ENCODE peak calls at places on chromosomes 13 and 19, in ten cellular contexts. I is heart right ventricle; X is GM23248; L is astrocyte of the cerebellum; S is naive thymus-derived CD4-positive, alpha-beta T cell; F is fibroblast of the aortic adventitia; A is A673; U is suprapubic skin; C is thoracic aorta; H is coronary artery. V is an unnamed sample.

GRCh38 chr19:3804429-3804828 is 18.2 kb upstream of the MATK start:
- DNase-seq in A (no peak), L (no peak), F (no peak), U (no peak), H (no peak), C (no peak), S (no peak), I (no peak), X (no peak), V (no peak)

GRCh38 chr13:50843256-50844043 is at the start of gene DLEU7:
- DNase-seq in A (no peak), S (no peak), F (no peak), L (no peak), U (no peak), H (no peak), X (no peak), C (no peak), I (peak), V (no peak)

GRCh38 chr19:31066385-31066784 is 282.9 kb downstream of the TSHZ3 start:
- DNase-seq in S (no peak), X (peak), I (no peak), F (no peak), H (no peak), L (peak), U (no peak), C (no peak), A (peak), V (peak)

GRCh38 chr19:29887498-29887897 is 54.5 kb upstream of the URI1 start:
- DNase-seq in L (no peak), H (peak), S (no peak), A (no peak), U (no peak), C (no peak), F (peak), I (no peak), X (peak), V (no peak)

GRCh38 chr19:10852098-10852800 is 4.0 kb downstream of the C19orf38 start:
- DNase-seq in X (peak), A (no peak), H (no peak), I (no peak), C (no peak), S (no peak), F (peak), L (no peak), U (no peak), V (no peak)

GRCh38 chr13:42279080-42279479 is 7.1 kb downstream of the AKAP11 start:
- DNase-seq in I (no peak), C (no peak), F (no peak), H (no peak), A (no peak), U (no peak), X (peak), L (no peak), S (no peak), V (no peak)

GRCh38 chr13:98171806-98172569 is 5.1 kb downstream of the RNF113B start:
- DNase-seq in H (no peak), X (peak), A (peak), F (peak), S (no peak), L (no peak), C (no peak), I (peak), U (no peak), V (no peak)

GRCh38 chr13:113671066-113672001 is 4.3 kb downstream of the GRK1 start:
- DNase-seq in X (no peak), U (peak), I (no peak), L (no peak), F (no peak), S (no peak), H (peak), A (no peak), C (no peak), V (no peak)

GRCh38 chr13:99276706-99277105 is 18.5 kb upstream of the GPR18 start:
- DNase-seq in X (no peak), A (no peak), I (no peak), U (no peak), C (no peak), H (no peak), F (no peak), L (no peak), S (no peak), V (no peak)

GRCh38 chr13:25180795-25181537 is 8.9 kb upstream of the AMER2 start:
- DNase-seq in A (peak), L (no peak), S (no peak), F (no peak), I (no peak), X (no peak), C (no peak), U (no peak), H (no peak), V (no peak)

GRCh38 chr13:20998649-20999415 is 62.6 kb downstream of the LATS2 start:
- DNase-seq in L (no peak), U (no peak), I (no peak), S (no peak), F (no peak), C (no peak), A (no peak), X (no peak), H (no peak), V (no peak)

GRCh38 chr19:38735257-38735686 is 9.0 kb downstream of the CAPN12 start:
- DNase-seq in S (peak), I (peak), A (no peak), L (no peak), C (no peak), F (no peak), U (no peak), H (peak), X (no peak), V (no peak)

GRCh38 chr19:38737297-38737865 is 6.9 kb downstream of the CAPN12 start:
- DNase-seq in F (no peak), U (no peak), X (no peak), A (no peak), S (no peak), I (no peak), H (no peak), C (no peak), L (no peak), V (no peak)

GRCh38 chr19:38737921-38738731 is 6.1 kb downstream of the CAPN12 start:
- DNase-seq in I (no peak), H (no peak), S (no peak), C (no peak), X (no peak), L (no peak), U (no peak), F (no peak), A (no peak), V (no peak)

GRCh38 chr19:38736036-38736412 is 8.2 kb downstream of the CAPN12 start:
- DNase-seq in L (no peak), X (peak), S (peak), I (peak), C (no peak), H (peak), A (no peak), U (no peak), F (no peak), V (no peak)

DNA sequence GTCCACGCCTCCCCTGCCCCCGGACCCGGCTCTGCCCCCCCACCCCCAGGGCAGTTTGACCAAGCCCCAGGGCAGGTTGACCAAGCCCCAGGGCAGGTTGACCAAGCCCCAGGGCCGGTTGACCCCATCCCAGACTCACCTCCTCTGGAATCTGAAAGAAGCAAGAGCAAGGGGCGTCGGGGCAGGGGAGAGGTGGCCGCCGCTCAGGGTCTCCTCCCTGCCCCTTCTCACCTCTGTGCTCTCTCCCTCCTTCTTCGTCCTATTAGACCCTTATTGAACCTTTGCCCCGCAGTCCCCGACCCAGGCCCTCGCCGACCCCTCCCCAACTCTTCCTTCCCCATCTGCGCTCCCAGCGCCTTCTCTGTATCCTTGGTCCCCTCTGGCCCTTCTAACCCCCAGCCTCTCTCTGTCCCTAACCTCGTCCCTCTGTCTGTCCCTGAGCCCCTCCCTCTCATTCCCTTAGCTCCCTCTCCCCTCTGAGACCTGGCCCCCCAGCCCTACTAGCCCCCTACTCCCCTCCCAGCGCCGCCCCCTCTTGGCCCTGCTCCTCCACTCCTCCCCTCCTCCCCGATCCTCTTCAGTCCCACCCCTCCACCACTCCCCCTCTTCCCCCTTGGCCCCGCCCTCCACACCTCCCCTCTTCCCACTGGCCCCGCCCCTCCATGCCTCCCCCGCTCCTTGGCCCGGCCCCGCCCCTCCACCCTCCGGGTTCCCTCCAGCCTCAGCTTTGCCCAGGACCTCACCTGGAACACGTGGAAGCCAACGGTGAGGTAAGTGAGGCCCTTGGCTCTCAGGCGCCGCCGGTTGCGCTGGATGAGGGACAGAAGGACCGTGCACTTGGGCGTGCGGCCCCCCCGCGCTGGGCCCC is 7.6 kb downstream of the CAPN12 start:
- DNase-seq in C (no peak), H (no peak), S (peak), A (peak), U (no peak), I (peak), L (no peak), X (peak), F (no peak), V (no peak)
- H3K4me3 ChIP-seq in C (peak), H (peak), S (peak), A (peak), U (peak), I (peak), L (no peak), X (peak), F (no peak), V (peak)

DNA sequence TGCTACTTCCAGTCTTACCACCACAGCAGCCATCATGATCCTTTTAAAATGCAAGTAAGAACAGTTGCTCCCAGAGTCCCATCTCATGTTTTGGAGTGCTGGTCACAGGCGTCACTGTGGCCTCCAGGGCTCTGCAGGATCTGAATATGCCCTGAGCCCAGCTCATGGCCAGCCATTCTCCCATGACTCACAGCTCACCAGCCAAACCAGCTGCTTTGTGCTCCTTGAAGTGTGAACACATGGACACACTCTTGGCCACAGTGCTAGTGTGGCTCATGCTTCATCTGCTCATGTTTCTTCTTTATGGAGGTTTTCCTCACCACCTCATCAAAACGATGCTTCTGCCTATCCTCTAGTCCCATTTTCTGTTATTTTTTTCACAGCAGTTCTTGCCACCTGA is 466.5 kb downstream of the UQCRFS1 start:
- DNase-seq in L (no peak), F (no peak), H (no peak), S (no peak), A (no peak), X (peak), C (no peak), I (no peak), U (no peak), V (peak)
- H3K4me3 ChIP-seq in L (no peak), F (no peak), H (no peak), S (no peak), A (no peak), X (no peak), C (no peak), I (no peak), U (no peak), V (no peak)

DNA sequence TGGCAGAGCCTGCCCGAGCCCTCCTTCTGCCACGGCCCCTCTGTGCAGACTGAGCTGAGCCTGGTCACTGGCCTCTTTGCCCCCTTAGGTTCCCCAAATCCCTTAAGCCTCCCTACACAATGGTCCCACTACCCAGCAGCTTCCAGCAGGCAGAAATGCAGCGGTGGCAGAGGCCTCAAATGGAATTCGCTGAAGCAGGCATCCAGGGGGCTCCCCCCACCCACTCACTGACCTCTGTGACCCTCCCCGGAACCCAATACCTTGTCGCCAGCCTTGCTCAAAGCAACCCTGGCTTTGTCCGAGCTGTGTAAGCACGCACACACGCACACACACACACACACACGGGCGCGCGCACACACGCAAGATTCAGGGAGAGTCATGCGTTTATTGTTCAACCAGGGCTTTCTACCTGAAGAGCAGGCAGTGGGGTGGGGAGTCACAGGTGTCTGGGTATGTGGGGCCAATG is at the start of gene LIM2:
- DNase-seq in C (no peak), F (no peak), X (no peak), A (no peak), U (no peak), L (no peak), S (no peak), I (no peak), H (no peak), V (no peak)
- H3K4me3 ChIP-seq in C (no peak), F (no peak), X (no peak), A (no peak), U (no peak), L (no peak), S (peak), I (peak), H (no peak), V (no peak)

GRCh38 chr13:48222358-48223015 is 10.5 kb upstream of the ITM2B start:
- DNase-seq in F (peak), C (no peak), A (no peak), S (no peak), X (peak), I (peak), L (no peak), H (no peak), U (no peak), V (no peak)
- H3K4me3 ChIP-seq in F (peak), C (peak), A (peak), S (peak), X (peak), I (peak), L (no peak), H (peak), U (peak), V (no peak)

GRCh38 chr19:27860309-27860934 is 1352.5 kb downstream of the UQCRFS1 start:
- DNase-seq in C (no peak), F (no peak), S (no peak), H (no peak), X (no peak), I (no peak), U (no peak), L (no peak), A (no peak), V (no peak)

GRCh38 chr19:27858981-27859581 is 1353.9 kb downstream of the UQCRFS1 start:
- DNase-seq in A (no peak), U (no peak), X (no peak), F (no peak), H (no peak), I (no peak), L (no peak), C (no peak), S (no peak), V (no peak)

GRCh38 chr19:27861411-27861975 is 1351.5 kb downstream of the UQCRFS1 start:
- DNase-seq in X (no peak), F (no peak), U (no peak), S (no peak), I (no peak), H (no peak), C (no peak), L (no peak), A (no peak), V (no peak)

GRCh38 chr19:27859689-27860088 is 1353.3 kb downstream of the UQCRFS1 start:
- DNase-seq in I (no peak), U (no peak), L (no peak), X (no peak), A (no peak), C (no peak), F (no peak), H (no peak), S (no peak), V (no peak)
- H3K4me3 ChIP-seq in I (no peak), U (no peak), L (no peak), X (no peak), A (no peak), C (no peak), F (no peak), H (no peak), S (no peak), V (no peak)

GRCh38 chr19:12953456-12954149 is 3.4 kb downstream of the GADD45GIP1 start:
- DNase-seq in A (no peak), I (no peak), H (no peak), L (no peak), C (no peak), S (no peak), U (no peak), F (no peak), X (peak), V (no peak)

GRCh38 chr19:12956446-12957388 is at the start of gene GADD45GIP1:
- DNase-seq in A (peak), S (peak), C (no peak), F (peak), U (peak), H (peak), I (peak), X (peak), L (no peak), V (no peak)

GRCh38 chr19:12954150-12954962 is 2.7 kb downstream of the GADD45GIP1 start:
- DNase-seq in H (no peak), I (no peak), S (no peak), C (no peak), F (no peak), X (peak), L (no peak), A (no peak), U (no peak), V (no peak)

GRCh38 chr19:12952488-12953455 is 4.3 kb downstream of the GADD45GIP1 start:
- DNase-seq in X (peak), F (peak), C (peak), H (no peak), I (no peak), U (no peak), S (no peak), L (peak), A (no peak), V (no peak)

DNA sequence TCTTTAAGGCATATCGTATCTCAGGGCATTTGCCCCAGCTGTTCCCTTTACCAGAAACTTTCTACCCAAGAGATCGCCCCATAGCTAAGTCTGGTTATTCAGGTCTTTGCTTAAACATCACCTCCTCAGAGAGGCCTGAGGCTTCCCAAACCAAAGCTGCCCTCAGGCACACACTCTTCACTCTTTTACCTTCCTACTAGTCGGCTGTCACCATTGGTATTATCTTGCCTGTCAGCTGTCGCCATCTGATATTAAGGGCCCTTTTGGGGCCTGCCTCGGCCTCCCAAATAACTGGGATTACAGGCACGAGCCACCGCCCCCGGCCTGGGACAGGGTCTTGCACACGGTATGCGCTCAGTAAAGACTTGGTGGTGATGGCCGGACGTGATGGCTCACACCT is 1.0 kb downstream of the GADD45GIP1 start:
- DNase-seq in I (no peak), H (no peak), A (no peak), F (no peak), C (no peak), S (no peak), X (peak), L (no peak), U (no peak), V (no peak)
- H3K4me3 ChIP-seq in I (peak), H (peak), A (peak), F (peak), C (peak), S (peak), X (peak), L (peak), U (peak), V (peak)

DNA sequence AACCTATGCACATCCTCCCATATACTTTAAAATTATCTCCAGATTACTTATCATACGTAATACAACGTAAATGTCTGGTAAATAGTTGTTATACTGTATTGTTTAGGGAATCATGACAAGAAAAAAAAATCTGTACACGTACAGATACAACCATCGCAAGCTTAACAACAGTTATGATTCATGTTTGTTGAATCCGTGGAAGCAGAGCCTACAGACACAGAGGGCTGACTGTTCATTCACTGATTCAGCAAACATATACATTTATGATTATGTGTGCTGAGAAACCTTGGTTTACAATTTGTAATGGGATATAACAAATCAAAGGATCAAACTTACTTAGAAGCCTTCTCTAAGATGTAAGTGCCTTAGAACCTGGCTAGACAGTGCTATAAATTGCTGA is 1.5 kb downstream of the ZNF260 start:
- DNase-seq in X (peak), H (no peak), F (no peak), S (no peak), U (no peak), C (no peak), A (no peak), I (no peak), L (no peak), V (no peak)
- H3K4me3 ChIP-seq in X (peak), H (no peak), F (no peak), S (no peak), U (no peak), C (no peak), A (no peak), I (no peak), L (peak), V (no peak)

DNA sequence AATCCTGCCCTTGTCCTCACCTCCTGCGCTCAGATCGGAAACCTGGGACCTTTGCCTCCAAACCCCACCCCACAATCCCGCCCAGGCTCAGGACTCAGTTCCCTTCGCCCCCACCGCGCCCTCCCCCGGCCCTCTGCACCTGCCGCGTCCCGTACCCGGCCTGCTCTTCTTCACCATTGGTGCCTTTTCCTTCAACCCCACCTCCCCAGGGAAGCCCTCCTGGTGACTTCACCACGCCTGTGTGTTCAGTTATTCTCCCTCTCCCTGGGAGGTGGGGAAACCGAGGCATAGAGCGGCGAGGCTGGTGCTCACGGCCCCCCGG is 19.3 kb upstream of the TCF3 start:
- DNase-seq in L (no peak), H (no peak), C (no peak), F (no peak), X (no peak), U (no peak), I (no peak), A (peak), S (no peak), V (no peak)
- H3K4me3 ChIP-seq in L (no peak), H (peak), C (peak), F (no peak), X (peak), U (no peak), I (peak), A (peak), S (no peak), V (no peak)

V was measured in kidney epithelial cell.